ENCODE peak calls at places on chromosomes 5 and 9, in nine cellular contexts. One of them, this sample, is unnamed.
A peak's percentile ranks its signal among the peaks of the same experiment; 100 is the strongest.

GRCh38 chr5:145506451-145506850 is 328.7 kb downstream of the PRELID2 start:
- DNase-seq in heart left ventricle: no peak
- DNase-seq in hepatocyte: no peak
- DNase-seq in CD4-positive, CD25-positive, alpha-beta regulatory T cell: no peak
- DNase-seq in IMR-90: no peak
- DNase-seq in GM06990: no peak
- DNase-seq in stomach: no peak
- DNase-seq in AG10803: no peak
- DNase-seq in fibroblast of mammary gland: no peak
- DNase-seq in this sample: no peak

GRCh38 chr9:98210435-98210834 is 18.0 kb upstream of the CORO2A start:
- DNase-seq in heart left ventricle: no peak
- DNase-seq in hepatocyte: no peak
- DNase-seq in CD4-positive, CD25-positive, alpha-beta regulatory T cell: no peak
- DNase-seq in IMR-90: no peak
- DNase-seq in GM06990: no peak
- DNase-seq in stomach: peak; percentile 71
- DNase-seq in AG10803: no peak
- DNase-seq in fibroblast of mammary gland: no peak
- DNase-seq in this sample: no peak

GRCh38 chr5:87121315-87122170 is 146.1 kb upstream of the RASA1 start:
- DNase-seq in heart left ventricle: no peak
- DNase-seq in hepatocyte: no peak
- DNase-seq in CD4-positive, CD25-positive, alpha-beta regulatory T cell: peak; percentile 8
- DNase-seq in IMR-90: peak; percentile 91
- DNase-seq in GM06990: peak; percentile 70
- DNase-seq in stomach: no peak
- DNase-seq in AG10803: peak; percentile 88
- DNase-seq in fibroblast of mammary gland: peak; percentile 87
- DNase-seq in this sample: peak; percentile 90

GRCh38 chr5:136133416-136134383 is 1.1 kb downstream of the SMAD5 start:
- DNase-seq in heart left ventricle: peak; percentile 52
- DNase-seq in hepatocyte: peak; percentile 78
- DNase-seq in CD4-positive, CD25-positive, alpha-beta regulatory T cell: no peak
- DNase-seq in IMR-90: peak; percentile 59
- DNase-seq in GM06990: peak; percentile 17
- DNase-seq in stomach: peak; percentile 68
- DNase-seq in AG10803: peak; percentile 64
- DNase-seq in fibroblast of mammary gland: peak; percentile 62
- DNase-seq in this sample: peak; percentile 30

GRCh38 chr5:1943481-1943880 is 60.8 kb upstream of the IRX4 start:
- DNase-seq in heart left ventricle: no peak
- DNase-seq in hepatocyte: no peak
- DNase-seq in CD4-positive, CD25-positive, alpha-beta regulatory T cell: no peak
- DNase-seq in IMR-90: no peak
- DNase-seq in GM06990: no peak
- DNase-seq in stomach: no peak
- DNase-seq in AG10803: no peak
- DNase-seq in fibroblast of mammary gland: no peak
- DNase-seq in this sample: no peak

GRCh38 chr9:119370816-119371215 is 1.6 kb upstream of the BRINP1 start:
- DNase-seq in heart left ventricle: peak; percentile 30
- DNase-seq in hepatocyte: peak; percentile 82
- DNase-seq in CD4-positive, CD25-positive, alpha-beta regulatory T cell: no peak
- DNase-seq in IMR-90: peak; percentile 1
- DNase-seq in GM06990: no peak
- DNase-seq in stomach: no peak
- DNase-seq in AG10803: peak; percentile 25
- DNase-seq in fibroblast of mammary gland: peak; percentile 31
- DNase-seq in this sample: peak; percentile 25

GRCh38 chr9:97759611-97760288 is 62.6 kb upstream of the XPA start:
- DNase-seq in heart left ventricle: no peak
- DNase-seq in hepatocyte: peak; percentile 70
- DNase-seq in CD4-positive, CD25-positive, alpha-beta regulatory T cell: no peak
- DNase-seq in IMR-90: no peak
- DNase-seq in GM06990: no peak
- DNase-seq in stomach: no peak
- DNase-seq in AG10803: peak; percentile 22
- DNase-seq in fibroblast of mammary gland: no peak
- DNase-seq in this sample: no peak

GRCh38 chr9:109880276-109881169 is 100.5 kb downstream of the PALM2AKAP2 start:
- DNase-seq in heart left ventricle: no peak
- DNase-seq in hepatocyte: peak; percentile 47
- DNase-seq in CD4-positive, CD25-positive, alpha-beta regulatory T cell: no peak
- DNase-seq in IMR-90: peak; percentile 41
- DNase-seq in GM06990: peak; percentile 45
- DNase-seq in stomach: no peak
- DNase-seq in AG10803: peak; percentile 34
- DNase-seq in fibroblast of mammary gland: peak; percentile 52
- DNase-seq in this sample: no peak

GRCh38 chr9:122498883-122499288 is 11.7 kb upstream of the OR1J2 start:
- DNase-seq in heart left ventricle: no peak
- DNase-seq in hepatocyte: peak; percentile 4
- DNase-seq in CD4-positive, CD25-positive, alpha-beta regulatory T cell: no peak
- DNase-seq in IMR-90: peak; percentile 43
- DNase-seq in GM06990: peak; percentile 4
- DNase-seq in stomach: no peak
- DNase-seq in AG10803: peak; percentile 70
- DNase-seq in fibroblast of mammary gland: peak; percentile 59
- DNase-seq in this sample: peak; percentile 56

GRCh38 chr5:9898319-9898718 is 268.2 kb upstream of the TAS2R1 start:
- DNase-seq in heart left ventricle: no peak
- DNase-seq in hepatocyte: peak; percentile 29
- DNase-seq in CD4-positive, CD25-positive, alpha-beta regulatory T cell: no peak
- DNase-seq in IMR-90: peak; percentile 49
- DNase-seq in GM06990: no peak
- DNase-seq in stomach: no peak
- DNase-seq in AG10803: peak; percentile 49
- DNase-seq in fibroblast of mammary gland: peak; percentile 11
- DNase-seq in this sample: no peak

GRCh38 chr9:4741365-4742031 is 496 bp upstream of the AK3 start:
- DNase-seq in heart left ventricle: peak; percentile 65
- DNase-seq in hepatocyte: peak; percentile 51
- DNase-seq in CD4-positive, CD25-positive, alpha-beta regulatory T cell: peak; percentile 7
- DNase-seq in IMR-90: no peak
- DNase-seq in GM06990: no peak
- DNase-seq in stomach: peak; percentile 52
- DNase-seq in AG10803: no peak
- DNase-seq in fibroblast of mammary gland: peak; percentile 18
- DNase-seq in this sample: no peak

GRCh38 chr9:16563446-16563845 is 307.0 kb downstream of the BNC2 start:
- DNase-seq in heart left ventricle: no peak
- DNase-seq in hepatocyte: no peak
- DNase-seq in CD4-positive, CD25-positive, alpha-beta regulatory T cell: no peak
- DNase-seq in IMR-90: peak; percentile 16
- DNase-seq in GM06990: no peak
- DNase-seq in stomach: no peak
- DNase-seq in AG10803: peak; percentile 10
- DNase-seq in fibroblast of mammary gland: peak; percentile 53
- DNase-seq in this sample: no peak

GRCh38 chr9:136821333-136822031 is 13.7 kb downstream of the RABL6 start:
- DNase-seq in heart left ventricle: no peak
- DNase-seq in hepatocyte: no peak
- DNase-seq in CD4-positive, CD25-positive, alpha-beta regulatory T cell: no peak
- DNase-seq in IMR-90: no peak
- DNase-seq in GM06990: no peak
- DNase-seq in stomach: no peak
- DNase-seq in AG10803: no peak
- DNase-seq in fibroblast of mammary gland: peak; percentile 20
- DNase-seq in this sample: no peak

GRCh38 chr9:109831996-109832395 is 52.0 kb downstream of the PALM2AKAP2 start:
- DNase-seq in heart left ventricle: peak; percentile 44
- DNase-seq in hepatocyte: no peak
- DNase-seq in CD4-positive, CD25-positive, alpha-beta regulatory T cell: no peak
- DNase-seq in IMR-90: no peak
- DNase-seq in GM06990: no peak
- DNase-seq in stomach: no peak
- DNase-seq in AG10803: no peak
- DNase-seq in fibroblast of mammary gland: no peak
- DNase-seq in this sample: no peak

DNA sequence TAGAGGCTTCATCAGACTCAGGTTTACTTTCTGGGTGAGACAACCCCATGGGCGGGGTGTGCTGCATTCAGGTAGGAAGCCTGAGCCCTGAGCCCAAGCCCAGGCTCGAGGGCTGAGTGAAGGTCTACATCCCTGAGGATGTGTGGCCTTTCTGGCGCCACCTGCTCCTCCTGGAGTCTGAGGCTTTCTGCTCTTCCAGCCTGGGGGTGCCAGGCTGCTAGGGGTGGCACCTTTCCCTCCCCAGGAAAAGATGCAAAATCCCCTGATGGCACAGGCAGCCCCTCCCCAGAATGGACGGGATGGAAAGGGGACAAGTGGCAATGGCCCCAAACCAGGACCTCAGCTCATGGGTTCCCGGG is 44.4 kb upstream of the PRRC2B start:
- DNase-seq in heart left ventricle: no peak
- DNase-seq in hepatocyte: no peak
- DNase-seq in CD4-positive, CD25-positive, alpha-beta regulatory T cell: no peak
- DNase-seq in IMR-90: no peak
- DNase-seq in GM06990: no peak
- DNase-seq in stomach: no peak
- DNase-seq in AG10803: no peak
- DNase-seq in fibroblast of mammary gland: no peak
- DNase-seq in this sample: no peak
- H3K4me3 ChIP-seq in heart left ventricle: peak overlapping the region; percentile 32
- H3K4me3 ChIP-seq in hepatocyte: no peak overlapping the region
- H3K4me3 ChIP-seq in CD4-positive, CD25-positive, alpha-beta regulatory T cell: no peak overlapping the region
- H3K4me3 ChIP-seq in IMR-90: no peak overlapping the region
- H3K4me3 ChIP-seq in GM06990: no peak overlapping the region
- H3K4me3 ChIP-seq in stomach: peak overlapping the region; percentile 29
- H3K4me3 ChIP-seq in AG10803: no peak overlapping the region
- H3K4me3 ChIP-seq in fibroblast of mammary gland: no peak overlapping the region
- H3K4me3 ChIP-seq in this sample: no peak overlapping the region

DNA sequence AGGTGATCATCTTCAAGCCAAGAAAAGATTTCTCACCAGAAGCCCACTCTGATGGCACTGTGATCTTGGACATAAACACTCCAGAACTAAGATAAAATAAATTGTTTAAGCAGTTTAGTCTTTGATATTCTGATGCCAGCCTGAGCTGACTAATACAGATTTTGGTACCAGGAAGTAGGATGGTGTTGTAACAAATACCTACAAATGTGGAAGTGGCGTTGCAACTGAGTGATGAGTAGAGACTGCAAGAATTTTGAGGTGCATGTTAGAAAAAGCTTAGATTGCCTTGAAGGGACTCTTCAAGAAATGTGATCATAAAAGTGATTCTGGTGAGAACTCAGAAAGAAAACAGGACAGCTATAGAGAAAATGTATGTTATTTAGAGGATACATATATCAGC is 592.4 kb upstream of the DAB2 start:
- DNase-seq in heart left ventricle: no peak
- DNase-seq in hepatocyte: no peak
- DNase-seq in CD4-positive, CD25-positive, alpha-beta regulatory T cell: no peak
- DNase-seq in IMR-90: no peak
- DNase-seq in GM06990: no peak
- DNase-seq in stomach: no peak
- DNase-seq in AG10803: no peak
- DNase-seq in fibroblast of mammary gland: no peak
- DNase-seq in this sample: no peak
- H3K4me3 ChIP-seq in heart left ventricle: no peak overlapping the region
- H3K4me3 ChIP-seq in hepatocyte: no peak overlapping the region
- H3K4me3 ChIP-seq in CD4-positive, CD25-positive, alpha-beta regulatory T cell: no peak overlapping the region
- H3K4me3 ChIP-seq in IMR-90: no peak overlapping the region
- H3K4me3 ChIP-seq in GM06990: no peak overlapping the region
- H3K4me3 ChIP-seq in stomach: no peak overlapping the region
- H3K4me3 ChIP-seq in AG10803: no peak overlapping the region
- H3K4me3 ChIP-seq in fibroblast of mammary gland: no peak overlapping the region
- H3K4me3 ChIP-seq in this sample: no peak overlapping the region

DNA sequence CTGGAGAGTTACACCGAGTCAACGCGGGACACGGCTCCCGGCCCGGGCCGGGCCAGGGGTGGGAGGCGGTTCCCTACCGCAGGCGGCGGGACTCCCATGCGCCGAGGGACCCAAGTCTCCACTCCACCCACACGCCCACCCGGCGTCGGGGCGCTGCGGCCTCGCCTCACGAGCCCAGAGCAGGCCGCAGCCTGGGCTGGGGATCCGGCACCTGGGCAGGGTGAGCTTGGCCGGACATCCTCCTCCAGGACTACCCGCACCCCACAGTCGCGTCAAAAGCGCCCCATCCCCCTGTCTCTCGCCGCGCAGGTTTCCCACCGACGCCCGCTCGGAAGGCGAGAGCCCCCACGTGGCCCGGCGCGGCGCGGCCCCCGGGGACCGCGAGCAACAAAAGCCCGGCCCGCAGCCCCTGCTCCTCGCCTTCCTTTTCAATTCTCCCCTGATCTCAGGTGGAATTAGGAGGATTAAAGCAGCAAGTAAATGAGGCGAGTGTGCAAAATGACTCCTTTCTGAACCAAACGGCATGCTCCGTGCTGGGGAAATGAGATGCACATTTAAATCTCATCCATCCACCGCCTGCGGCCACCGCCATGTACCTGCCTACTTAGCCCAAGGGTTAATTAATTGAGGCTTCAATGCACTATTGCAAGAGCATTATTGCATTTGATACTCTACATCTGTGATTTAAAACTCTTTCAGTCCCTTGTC is 196.6 kb upstream of the TBCA start:
- DNase-seq in heart left ventricle: no peak
- DNase-seq in hepatocyte: peak; percentile 21
- DNase-seq in CD4-positive, CD25-positive, alpha-beta regulatory T cell: no peak
- DNase-seq in IMR-90: no peak
- DNase-seq in GM06990: peak; percentile 79
- DNase-seq in stomach: no peak
- DNase-seq in AG10803: no peak
- DNase-seq in fibroblast of mammary gland: no peak
- DNase-seq in this sample: peak; percentile 10
- H3K4me3 ChIP-seq in heart left ventricle: peak overlapping the region; percentile 40
- H3K4me3 ChIP-seq in hepatocyte: peak overlapping the region; percentile 48
- H3K4me3 ChIP-seq in CD4-positive, CD25-positive, alpha-beta regulatory T cell: peak overlapping the region; percentile 39
- H3K4me3 ChIP-seq in IMR-90: peak overlapping the region; percentile 20
- H3K4me3 ChIP-seq in GM06990: peak overlapping the region; percentile 53
- H3K4me3 ChIP-seq in stomach: peak overlapping the region; percentile 38
- H3K4me3 ChIP-seq in AG10803: peak overlapping the region; percentile 33
- H3K4me3 ChIP-seq in fibroblast of mammary gland: peak overlapping the region; percentile 19
- H3K4me3 ChIP-seq in this sample: no peak overlapping the region

GRCh38 chr9:93960971-93961841 is 6.1 kb upstream of the BARX1 start:
- DNase-seq in heart left ventricle: no peak
- DNase-seq in hepatocyte: no peak
- DNase-seq in CD4-positive, CD25-positive, alpha-beta regulatory T cell: no peak
- DNase-seq in IMR-90: no peak
- DNase-seq in GM06990: no peak
- DNase-seq in stomach: no peak
- DNase-seq in AG10803: no peak
- DNase-seq in fibroblast of mammary gland: no peak
- DNase-seq in this sample: no peak

GRCh38 chr9:93959739-93960154 is 4.6 kb upstream of the BARX1 start:
- DNase-seq in heart left ventricle: no peak
- DNase-seq in hepatocyte: no peak
- DNase-seq in CD4-positive, CD25-positive, alpha-beta regulatory T cell: no peak
- DNase-seq in IMR-90: no peak
- DNase-seq in GM06990: no peak
- DNase-seq in stomach: no peak
- DNase-seq in AG10803: no peak
- DNase-seq in fibroblast of mammary gland: no peak
- DNase-seq in this sample: no peak

GRCh38 chr9:93960221-93960970 is 5.2 kb upstream of the BARX1 start:
- DNase-seq in heart left ventricle: no peak
- DNase-seq in hepatocyte: peak; percentile 51
- DNase-seq in CD4-positive, CD25-positive, alpha-beta regulatory T cell: no peak
- DNase-seq in IMR-90: no peak
- DNase-seq in GM06990: no peak
- DNase-seq in stomach: peak; percentile 56
- DNase-seq in AG10803: no peak
- DNase-seq in fibroblast of mammary gland: no peak
- DNase-seq in this sample: no peak

GRCh38 chr9:93958121-93958874 is 3.1 kb upstream of the BARX1 start:
- DNase-seq in heart left ventricle: no peak
- DNase-seq in hepatocyte: peak; percentile 69
- DNase-seq in CD4-positive, CD25-positive, alpha-beta regulatory T cell: no peak
- DNase-seq in IMR-90: no peak
- DNase-seq in GM06990: no peak
- DNase-seq in stomach: no peak
- DNase-seq in AG10803: no peak
- DNase-seq in fibroblast of mammary gland: no peak
- DNase-seq in this sample: no peak

GRCh38 chr9:93958875-93959682 is 3.9 kb upstream of the BARX1 start:
- DNase-seq in heart left ventricle: no peak
- DNase-seq in hepatocyte: peak; percentile 64
- DNase-seq in CD4-positive, CD25-positive, alpha-beta regulatory T cell: no peak
- DNase-seq in IMR-90: peak; percentile 7
- DNase-seq in GM06990: no peak
- DNase-seq in stomach: no peak
- DNase-seq in AG10803: peak; percentile 19
- DNase-seq in fibroblast of mammary gland: peak; percentile 32
- DNase-seq in this sample: no peak
- H3K4me3 ChIP-seq in heart left ventricle: no peak overlapping the region
- H3K4me3 ChIP-seq in hepatocyte: no peak overlapping the region
- H3K4me3 ChIP-seq in CD4-positive, CD25-positive, alpha-beta regulatory T cell: no peak overlapping the region
- H3K4me3 ChIP-seq in IMR-90: no peak overlapping the region
- H3K4me3 ChIP-seq in GM06990: peak overlapping the region; percentile 11
- H3K4me3 ChIP-seq in stomach: peak overlapping the region; percentile 51
- H3K4me3 ChIP-seq in AG10803: no peak overlapping the region
- H3K4me3 ChIP-seq in fibroblast of mammary gland: no peak overlapping the region
- H3K4me3 ChIP-seq in this sample: peak overlapping the region; percentile 51